ENCODE peak calls at places on chromosome 14, in ten cellular contexts. S is prostate gland, F is heart right ventricle, J is upper lobe of right lung, X is endothelial cell of umbilical vein, H is WERI-Rb-1, Z is AG10803, C is transverse colon, Y is endothelial cell, O is ovary. Q is an unnamed sample.

GRCh38 chr14:63974176-63974575 is 121.4 kb downstream of the SYNE2 start:
- DNase-seq in F (no peak), Y (no peak), S (no peak), C (no peak), X (no peak), Z (no peak), H (no peak), O (no peak), J (no peak), Q (no peak)

GRCh38 chr14:104066719-104067118 is 18.8 kb upstream of the ASPG start:
- DNase-seq in J (no peak), Y (no peak), Z (no peak), H (no peak), C (no peak), S (no peak), O (no peak), F (no peak), X (no peak), Q (no peak)

GRCh38 chr14:64387232-64387737 is 868 bp upstream of the MTHFD1 start:
- DNase-seq in C (no peak), J (no peak), H (no peak), Y (peak), O (no peak), Z (peak), X (peak), S (peak), F (no peak), Q (no peak)

GRCh38 chr14:91867316-91867988 is at the start of gene TC2N:
- DNase-seq in F (no peak), J (no peak), X (no peak), C (no peak), S (no peak), Z (no peak), Y (no peak), O (no peak), H (no peak), Q (no peak)

GRCh38 chr14:22070119-22070982 is 396.7 kb upstream of the OR4E1 start:
- DNase-seq in J (no peak), H (no peak), O (no peak), S (no peak), C (peak), F (peak), Z (no peak), Y (peak), X (peak), Q (no peak)

GRCh38 chr14:53356361-53357150 is 203.4 kb upstream of the DDHD1 start:
- DNase-seq in Y (no peak), C (no peak), O (no peak), H (no peak), X (no peak), S (no peak), Z (no peak), F (no peak), J (no peak), Q (no peak)

GRCh38 chr14:60700598-60700997 is 23.6 kb downstream of the SIX4 start:
- DNase-seq in H (no peak), Y (no peak), Z (no peak), J (no peak), S (no peak), X (no peak), F (no peak), O (no peak), C (no peak), Q (no peak)

GRCh38 chr14:22448035-22448904 is 140.8 kb downstream of the DAD1 start:
- DNase-seq in X (no peak), J (no peak), Y (no peak), C (no peak), O (no peak), Z (no peak), F (no peak), H (no peak), S (no peak), Q (no peak)

GRCh38 chr14:28157289-28157869 is 609.2 kb upstream of the FOXG1 start:
- DNase-seq in C (no peak), J (no peak), S (no peak), F (no peak), Z (no peak), O (no peak), X (no peak), H (no peak), Y (no peak), Q (no peak)

GRCh38 chr14:104973215-104974145 is 4.7 kb downstream of the AHNAK2 start:
- DNase-seq in H (peak), Y (no peak), Z (peak), C (peak), O (peak), F (peak), J (peak), X (peak), S (peak), Q (no peak)

GRCh38 chr14:104715416-104715815 is 8.6 kb upstream of the ADSS1 start:
- DNase-seq in F (no peak), C (no peak), O (no peak), H (no peak), J (no peak), Z (no peak), Y (no peak), S (peak), X (no peak), Q (no peak)

GRCh38 chr14:95290769-95291440 is 28.8 kb downstream of the CLMN start:
- DNase-seq in H (peak), F (peak), Z (no peak), X (peak), O (no peak), Y (no peak), S (peak), C (peak), J (no peak), Q (no peak)

GRCh38 chr14:55139696-55140509 is 10.9 kb downstream of the LGALS3 start:
- DNase-seq in S (no peak), J (no peak), X (no peak), C (no peak), Z (no peak), Y (no peak), F (no peak), H (no peak), O (no peak), Q (no peak)

GRCh38 chr14:84535491-84535890 is 994.5 kb upstream of the FLRT2 start:
- DNase-seq in F (no peak), O (no peak), Y (no peak), Z (no peak), X (no peak), J (no peak), C (no peak), H (no peak), S (no peak), Q (no peak)

GRCh38 chr14:103746706-103747105 is 31.1 kb downstream of the ZFYVE21 start:
- DNase-seq in F (no peak), S (no peak), Y (no peak), Z (peak), J (no peak), C (no peak), X (no peak), O (no peak), H (no peak), Q (no peak)

GRCh38 chr14:99234982-99235491 is 37.0 kb downstream of the BCL11B start:
- DNase-seq in S (no peak), Y (peak), F (no peak), J (no peak), X (no peak), O (no peak), Z (no peak), C (no peak), H (no peak), Q (peak)

GRCh38 chr14:100476012-100476822 is 111.0 kb downstream of the BEGAIN start:
- DNase-seq in Z (peak), F (no peak), H (no peak), Y (no peak), C (peak), O (no peak), J (no peak), S (no peak), X (no peak), Q (no peak)

GRCh38 chr14:92692822-92693226 is 55.6 kb downstream of the LGMN start:
- DNase-seq in S (peak), O (no peak), F (peak), H (no peak), C (peak), Y (no peak), J (peak), Z (no peak), X (peak), Q (no peak)

GRCh38 chr14:68796418-68797101 is 3.7 kb upstream of the ZFP36L1 start:
- DNase-seq in O (no peak), Z (peak), Y (no peak), F (no peak), X (no peak), H (no peak), J (no peak), S (no peak), C (no peak), Q (no peak)

GRCh38 chr14:83478741-83479140 is 1945.1 kb upstream of the SEL1L start:
- DNase-seq in C (no peak), S (no peak), O (no peak), H (no peak), F (no peak), J (no peak), Z (no peak), X (no peak), Y (no peak), Q (no peak)

GRCh38 chr14:23183479-23183878 is at the start of gene SLC7A8:
- DNase-seq in S (peak), H (peak), O (peak), C (peak), Y (peak), J (peak), F (peak), X (peak), Z (no peak), Q (peak)

GRCh38 chr14:72657214-72657921 is 236.5 kb downstream of the DPF3 start:
- DNase-seq in X (no peak), Z (peak), S (no peak), Y (no peak), C (no peak), O (no peak), J (no peak), F (no peak), H (no peak), Q (no peak)

GRCh38 chr14:50395448-50395847 is 1.2 kb downstream of the CDKL1 start:
- DNase-seq in Y (no peak), X (no peak), C (peak), Z (peak), H (no peak), F (no peak), S (no peak), J (no peak), O (peak), Q (no peak)

GRCh38 chr14:69485701-69486100 is 1.2 kb downstream of the PLEKHD1 start:
- DNase-seq in H (no peak), O (no peak), J (peak), Z (no peak), C (no peak), F (no peak), X (no peak), S (no peak), Y (no peak), Q (no peak)

GRCh38 chr14:61188936-61189808 is 92.0 kb downstream of the TMEM30B start:
- DNase-seq in Z (peak), H (no peak), F (peak), J (peak), O (peak), C (peak), X (peak), S (peak), Y (peak), Q (peak)

GRCh38 chr14:105316968-105317498 is 2.5 kb downstream of the PACS2 start:
- DNase-seq in H (no peak), O (no peak), S (peak), Y (no peak), C (no peak), X (no peak), Z (peak), J (no peak), F (no peak), Q (no peak)

GRCh38 chr14:32950584-32950983 is 11.9 kb downstream of the NPAS3 start:
- DNase-seq in F (no peak), X (no peak), Y (no peak), Z (peak), J (no peak), O (no peak), H (no peak), S (no peak), C (no peak), Q (no peak)

GRCh38 chr14:36317650-36318049 is 2.8 kb downstream of the MBIP start:
- DNase-seq in C (no peak), Z (no peak), F (no peak), X (peak), S (no peak), J (no peak), Y (no peak), O (no peak), H (no peak), Q (no peak)

GRCh38 chr14:99166506-99166905 is 105.5 kb downstream of the BCL11B start:
- DNase-seq in O (no peak), Y (no peak), J (no peak), F (no peak), S (no peak), Z (no peak), H (no peak), C (no peak), X (no peak), Q (no peak)

GRCh38 chr14:35155962-35156361 is 33.6 kb downstream of the PRORP start:
- DNase-seq in Z (peak), O (no peak), F (no peak), H (no peak), Y (no peak), J (no peak), C (no peak), S (no peak), X (peak), Q (no peak)

GRCh38 chr14:50061664-50062437 is 54.5 kb downstream of the VCPKMT start:
- DNase-seq in Y (peak), C (peak), J (peak), F (no peak), O (no peak), Z (peak), X (peak), S (no peak), H (no peak), Q (no peak)

GRCh38 chr14:55802986-55803431 is 223.0 kb downstream of the KTN1 start:
- DNase-seq in Z (no peak), C (no peak), F (no peak), J (no peak), H (no peak), X (peak), S (no peak), Y (no peak), O (no peak), Q (no peak)

GRCh38 chr14:29814153-29815057 is 113.2 kb downstream of the PRKD1 start:
- DNase-seq in Z (no peak), X (no peak), O (peak), J (no peak), C (peak), F (peak), Y (no peak), H (no peak), S (no peak), Q (no peak)

GRCh38 chr14:87566986-87567385 is 426.0 kb downstream of the GALC start:
- DNase-seq in Z (peak), H (no peak), S (no peak), O (no peak), J (no peak), X (no peak), Y (no peak), C (no peak), F (no peak), Q (no peak)

GRCh38 chr14:68140111-68140741 is 320.6 kb downstream of the RAD51B start:
- DNase-seq in O (peak), X (peak), C (peak), Z (peak), S (peak), Y (peak), F (no peak), J (no peak), H (peak), Q (no peak)

GRCh38 chr14:99595034-99595433 is 9.0 kb downstream of the CCDC85C start:
- DNase-seq in O (no peak), S (no peak), X (no peak), F (no peak), J (no peak), Y (no peak), C (no peak), H (no peak), Z (no peak), Q (no peak)

GRCh38 chr14:49904270-49904669 is 11.4 kb downstream of the ARF6 start:
- DNase-seq in F (no peak), X (no peak), Y (no peak), S (no peak), H (no peak), O (no peak), J (no peak), C (no peak), Z (no peak), Q (no peak)

GRCh38 chr14:50225067-50225973 is 6.1 kb downstream of the SOS2 start:
- DNase-seq in X (peak), C (no peak), H (no peak), O (no peak), Z (peak), Y (no peak), F (no peak), S (no peak), J (no peak), Q (no peak)

DNA sequence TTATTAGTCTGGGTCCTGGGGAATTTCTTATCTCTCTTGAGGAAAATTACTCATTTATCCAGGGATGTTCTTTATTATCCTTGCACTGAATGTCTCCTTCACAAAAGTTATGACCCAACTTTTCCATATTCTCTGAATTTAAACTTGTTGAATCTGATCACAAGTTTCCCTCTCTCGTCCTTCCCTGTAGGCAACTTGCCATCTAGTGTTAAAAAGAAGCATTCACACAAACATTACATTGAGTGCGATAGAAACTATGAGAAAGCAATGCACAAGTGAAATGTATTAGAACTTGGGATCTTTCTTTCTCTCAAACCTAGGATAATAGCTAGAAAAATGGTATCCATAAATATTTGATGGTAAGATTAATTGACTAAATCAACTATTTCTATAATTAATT is 608.4 kb downstream of the FSCB start:
- DNase-seq in X (no peak), C (no peak), Z (no peak), F (no peak), O (no peak), Y (no peak), J (no peak), H (no peak), S (no peak), Q (no peak)
- TF ChIP-seq CTCF in X (no peak), C (no peak), Z (no peak), F (no peak), O (no peak), Y (no peak), J (no peak), H (no peak), S (no peak), Q (peak)

GRCh38 chr14:70971588-70971987 is 64.3 kb downstream of the PCNX1 start:
- DNase-seq in Z (no peak), C (no peak), O (no peak), S (no peak), Y (no peak), X (no peak), H (no peak), J (no peak), F (no peak), Q (no peak)
- TF ChIP-seq CTCF in Z (no peak), C (no peak), O (no peak), S (no peak), Y (no peak), X (no peak), H (no peak), J (no peak), F (no peak), Q (no peak)

GRCh38 chr14:78836777-78837176 is 666.6 kb downstream of the NRXN3 start:
- DNase-seq in F (no peak), Y (peak), O (no peak), S (peak), X (peak), Z (peak), H (peak), C (peak), J (no peak), Q (peak)
- TF ChIP-seq CTCF in F (no peak), Y (peak), O (no peak), S (no peak), X (peak), Z (peak), H (peak), C (peak), J (peak), Q (peak)

GRCh38 chr14:65465584-65465983 is 53.1 kb downstream of the FUT8 start:
- DNase-seq in O (no peak), S (no peak), F (no peak), Z (no peak), X (no peak), Y (no peak), J (no peak), C (no peak), H (no peak), Q (no peak)

GRCh38 chr14:65470404-65470880 is 57.9 kb downstream of the FUT8 start:
- DNase-seq in O (no peak), X (no peak), C (no peak), Z (no peak), F (no peak), Y (no peak), J (no peak), S (no peak), H (no peak), Q (no peak)

GRCh38 chr14:65471038-65471878 is 58.7 kb downstream of the FUT8 start:
- DNase-seq in J (no peak), X (no peak), S (no peak), Z (no peak), H (no peak), O (no peak), C (no peak), F (no peak), Y (no peak), Q (no peak)

GRCh38 chr14:65472189-65472588 is 59.7 kb downstream of the FUT8 start:
- DNase-seq in J (no peak), H (no peak), Z (no peak), Y (no peak), S (no peak), X (no peak), C (no peak), F (no peak), O (no peak), Q (no peak)

GRCh38 chr14:65469903-65470302 is 57.4 kb downstream of the FUT8 start:
- DNase-seq in H (no peak), Y (no peak), C (no peak), Z (no peak), X (no peak), J (no peak), S (no peak), O (no peak), F (no peak), Q (no peak)
- TF ChIP-seq CTCF in H (no peak), Y (no peak), C (no peak), Z (no peak), X (no peak), J (no peak), S (no peak), O (no peak), F (no peak), Q (no peak)

GRCh38 chr14:102013669-102014200 is 49.4 kb downstream of the DYNC1H1 start:
- DNase-seq in O (no peak), F (no peak), X (no peak), S (no peak), Z (no peak), C (no peak), H (peak), Y (no peak), J (no peak), Q (no peak)
- TF ChIP-seq CTCF in O (no peak), F (no peak), X (no peak), S (no peak), Z (no peak), C (no peak), H (no peak), Y (no peak), J (no peak), Q (no peak)

DNA sequence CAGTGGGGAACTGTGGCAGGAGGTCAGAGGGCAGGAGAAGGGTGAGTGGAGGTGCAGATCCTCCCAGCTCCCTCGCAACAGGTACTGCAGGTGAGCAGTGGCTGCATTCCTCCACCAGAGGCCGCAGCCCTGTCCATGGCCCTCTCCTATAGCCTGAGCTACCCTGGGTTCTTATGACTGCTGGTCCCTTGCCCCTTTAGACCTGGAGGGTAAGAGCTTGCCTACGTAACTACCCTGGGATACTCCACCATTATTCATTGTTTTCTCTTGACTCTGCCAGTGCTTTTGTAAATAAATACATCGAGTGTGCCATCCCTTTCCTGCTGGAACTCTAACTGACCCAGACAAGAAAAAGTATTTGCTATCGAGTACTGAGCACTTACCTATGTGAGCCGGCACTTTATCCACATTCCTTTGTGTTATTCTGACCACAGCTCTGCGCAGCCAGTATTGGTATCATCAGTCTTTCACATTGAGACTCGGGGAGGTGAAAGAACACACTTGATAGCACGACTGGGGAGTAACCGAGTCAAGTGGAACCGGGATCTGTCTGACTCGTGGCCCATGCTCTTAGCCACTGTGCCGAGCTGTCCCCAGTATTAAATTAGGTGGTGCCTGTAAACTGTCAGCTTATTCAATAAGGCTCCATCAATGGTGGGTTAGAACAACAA is 38.5 kb downstream of the LTBP2 start:
- DNase-seq in C (no peak), J (no peak), X (peak), Y (no peak), O (peak), H (peak), F (no peak), S (no peak), Z (no peak), Q (no peak)
- TF ChIP-seq CTCF in C (no peak), J (no peak), X (no peak), Y (peak), O (no peak), H (peak), F (no peak), S (no peak), Z (no peak), Q (peak)

Q was measured in neural crest cell.